ENCODE peak calls at places on chromosomes 16 and 17, in four cellular contexts. C is CD4-positive, alpha-beta T cell; V is AG09309; J is fibroblast of mammary gland. P is an unnamed sample.

GRCh38 chr16:69563605-69564580 is 1.9 kb upstream of the NFAT5 start:
- DNase-seq in C (no peak), J (peak), V (no peak), P (peak)

GRCh38 chr17:69828087-69828486 is 246.9 kb upstream of the KCNJ16 start:
- DNase-seq in J (peak), V (no peak), C (no peak), P (no peak)

GRCh38 chr16:2954228-2954627 is 9.8 kb upstream of the KREMEN2 start:
- DNase-seq in C (no peak), V (no peak), J (no peak), P (no peak)

GRCh38 chr16:22898874-22899348 is 84.9 kb downstream of the HS3ST2 start:
- DNase-seq in C (no peak), V (peak), J (peak), P (peak)

GRCh38 chr17:42387221-42387657 is 1.0 kb downstream of the STAT3 start:
- DNase-seq in V (no peak), C (no peak), J (peak), P (no peak)

GRCh38 chr17:75639327-75639726 is 6.1 kb downstream of the SMIM5 start:
- DNase-seq in V (no peak), C (no peak), J (no peak), P (no peak)

GRCh38 chr17:8656693-8657092 is 26.2 kb upstream of the MYH10 start:
- DNase-seq in J (no peak), C (no peak), V (no peak), P (no peak)

GRCh38 chr17:63911041-63911635 is at the start of gene CSHL1:
- DNase-seq in C (no peak), J (no peak), V (no peak), P (no peak)

GRCh38 chr16:11328172-11329079 is 16.8 kb upstream of the RMI2 start:
- DNase-seq in J (peak), C (peak), V (peak), P (peak)

GRCh38 chr17:7136266-7136877 is 21.8 kb upstream of the ASGR2 start:
- DNase-seq in J (peak), C (peak), V (peak), P (peak)

GRCh38 chr16:59697746-59698145 is 963.6 kb upstream of the GOT2 start:
- DNase-seq in V (no peak), J (no peak), C (no peak), P (no peak)

GRCh38 chr17:74842599-74843351 is 16.9 kb downstream of the GRIN2C start:
- DNase-seq in C (no peak), V (no peak), J (peak), P (peak)

GRCh38 chr17:65198653-65199382 is 61.6 kb downstream of the RGS9 start:
- DNase-seq in C (no peak), J (peak), V (no peak), P (peak)

GRCh38 chr16:81445926-81446317 is 1.3 kb downstream of the CMIP start:
- DNase-seq in J (no peak), C (no peak), V (no peak), P (no peak)

GRCh38 chr16:77273-77806 is 685 bp upstream of the MPG start:
- DNase-seq in J (peak), V (no peak), C (no peak), P (peak)

GRCh38 chr17:7897090-7897489 is 8.5 kb downstream of the CHD3 start:
- DNase-seq in J (no peak), C (no peak), V (no peak), P (no peak)

GRCh38 chr17:67902531-67903231 is 77.4 kb downstream of the BPTF start:
- DNase-seq in V (no peak), C (no peak), J (no peak), P (no peak)

GRCh38 chr17:21417921-21418320 is 41.8 kb downstream of the KCNJ12 start:
- DNase-seq in C (no peak), V (no peak), J (no peak), P (no peak)

GRCh38 chr17:68457539-68458259 is 403 bp upstream of the WIPI1 start:
- DNase-seq in C (peak), V (peak), J (peak), P (peak)

GRCh38 chr17:43543771-43544575 is 2.2 kb downstream of the ETV4 start:
- DNase-seq in V (no peak), C (no peak), J (no peak), P (no peak)

GRCh38 chr17:14156689-14157088 is 80.0 kb downstream of the CDRT15 start:
- DNase-seq in V (peak), C (no peak), J (peak), P (no peak)

GRCh38 chr17:45896803-45897693 is 2.7 kb downstream of the MAPT start:
- DNase-seq in C (no peak), J (no peak), V (no peak), P (no peak)

GRCh38 chr17:34579017-34579946 is at the start of gene TMEM132E:
- DNase-seq in J (no peak), C (no peak), V (no peak), P (peak)

GRCh38 chr17:78747479-78747878 is 34.6 kb downstream of the CYTH1 start:
- DNase-seq in J (no peak), C (no peak), V (no peak), P (no peak)

GRCh38 chr17:74963656-74964055 is 8.9 kb downstream of the HID1 start:
- DNase-seq in V (no peak), J (no peak), C (no peak), P (no peak)

GRCh38 chr16:89338863-89339262 is 121.4 kb downstream of the ZNF778 start:
- DNase-seq in J (no peak), V (no peak), C (no peak), P (no peak)

GRCh38 chr16:89658221-89658879 is 714 bp downstream of the SPATA33 start:
- DNase-seq in V (no peak), C (no peak), J (no peak), P (no peak)

GRCh38 chr16:29901607-29901945 is 1.3 kb downstream of the ASPHD1 start:
- DNase-seq in V (no peak), J (no peak), C (no peak), P (no peak)

GRCh38 chr16:81551821-81552304 is 107.3 kb downstream of the CMIP start:
- DNase-seq in J (no peak), V (no peak), C (no peak), P (no peak)

GRCh38 chr17:14069251-14069981 is at the start of gene COX10:
- DNase-seq in C (peak), V (no peak), J (peak), P (peak)

GRCh38 chr17:81032641-81033422 is 2.1 kb upstream of the BAIAP2 start:
- DNase-seq in V (no peak), J (no peak), C (no peak), P (no peak)

GRCh38 chr17:52170963-52171572 is 12.6 kb upstream of the CA10 start:
- DNase-seq in V (no peak), C (no peak), J (peak), P (no peak)

GRCh38 chr17:82034371-82035011 is 3.0 kb downstream of the DCXR start:
- DNase-seq in C (no peak), V (no peak), J (no peak), P (no peak)

GRCh38 chr17:17714879-17715278 is 33.6 kb downstream of the RAI1 start:
- DNase-seq in J (no peak), C (no peak), V (no peak), P (no peak)

GRCh38 chr17:82228842-82229685 is at the start of gene SLC16A3:
- DNase-seq in V (no peak), C (peak), J (peak), P (peak)

GRCh38 chr16:78069913-78070312 is 29.5 kb upstream of the WWOX start:
- DNase-seq in V (no peak), J (no peak), C (no peak), P (no peak)

GRCh38 chr16:78075800-78076199 is 23.7 kb upstream of the WWOX start:
- DNase-seq in J (no peak), V (no peak), C (no peak), P (no peak)

GRCh38 chr16:78072275-78072674 is 27.2 kb upstream of the WWOX start:
- DNase-seq in C (no peak), V (no peak), J (no peak), P (no peak)
- TF ChIP-seq CTCF in C (no peak), V (no peak), J (no peak), P (no peak)

DNA sequence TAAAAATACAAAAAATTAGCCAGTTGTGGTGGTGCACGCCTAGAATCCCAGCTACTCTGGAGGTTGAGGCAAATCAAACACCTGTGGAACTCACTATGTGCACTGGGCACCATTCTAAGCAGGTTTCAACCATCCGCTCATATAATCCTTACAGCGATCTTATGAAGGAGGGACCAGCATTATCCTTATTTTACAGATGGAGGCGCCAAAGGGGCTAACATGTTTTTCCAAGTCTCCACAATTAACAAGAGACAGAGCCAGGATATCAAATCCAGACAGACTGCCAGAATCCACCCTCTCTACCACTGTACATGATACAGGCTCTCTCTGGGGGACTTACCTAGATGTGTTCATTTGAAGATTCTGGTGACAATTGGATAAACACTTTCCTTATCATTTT is 479.0 kb downstream of the XYLT1 start:
- DNase-seq in J (no peak), C (no peak), V (no peak), P (no peak)
- TF ChIP-seq CTCF in J (no peak), C (no peak), V (no peak), P (no peak)

GRCh38 chr17:66276328-66276937 is 26.0 kb upstream of the PRKCA start:
- DNase-seq in J (peak), C (no peak), V (no peak), P (no peak)

GRCh38 chr17:66283971-66284370 is 18.4 kb upstream of the PRKCA start:
- DNase-seq in C (no peak), J (no peak), V (no peak), P (no peak)

GRCh38 chr17:66285149-66285548 is 17.3 kb upstream of the PRKCA start:
- DNase-seq in V (no peak), C (no peak), J (no peak), P (no peak)

GRCh38 chr17:66283296-66283934 is 19.0 kb upstream of the PRKCA start:
- DNase-seq in C (no peak), V (no peak), J (no peak), P (no peak)

DNA sequence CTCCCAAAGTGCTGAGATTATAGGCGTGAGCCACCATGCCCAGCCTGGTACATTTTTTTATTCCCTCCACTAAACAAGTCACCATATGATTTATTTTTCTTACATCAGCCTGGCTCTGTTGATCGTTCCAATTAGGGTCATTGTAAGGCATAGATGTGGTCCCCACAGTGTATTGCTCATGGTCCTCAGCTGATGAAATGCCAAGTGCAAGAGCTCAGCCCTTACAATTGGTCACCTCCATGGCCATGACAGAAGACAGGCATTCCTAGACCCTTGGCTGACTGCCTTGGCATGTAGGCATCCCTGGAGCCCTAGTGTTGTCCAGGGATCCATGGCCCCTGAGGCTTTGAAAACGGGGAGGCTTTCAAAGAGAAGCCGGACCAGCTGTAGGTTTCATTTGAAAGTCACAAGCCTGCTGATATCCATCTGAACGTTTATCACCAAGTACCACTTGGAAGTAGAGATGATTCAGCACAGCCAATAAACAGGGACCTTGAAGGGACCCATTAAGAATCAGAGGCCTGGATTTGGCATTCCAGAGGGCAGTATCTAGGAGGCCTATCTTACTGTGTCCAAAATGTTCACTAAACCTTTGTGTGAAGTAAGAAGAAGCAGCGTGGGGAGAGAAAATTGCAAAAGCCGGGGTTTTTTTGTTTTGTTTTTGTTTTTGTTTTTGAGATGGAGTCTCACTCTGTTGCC is 20.6 kb upstream of the PRKCA start:
- DNase-seq in V (no peak), J (no peak), C (no peak), P (no peak)
- TF ChIP-seq CTCF in V (no peak), J (no peak), C (no peak), P (no peak)

GRCh38 chr17:12257176-12257575 is 236.5 kb downstream of the MAP2K4 start:
- DNase-seq in C (no peak), J (no peak), V (no peak), P (no peak)

GRCh38 chr17:12254460-12254859 is 233.8 kb downstream of the MAP2K4 start:
- DNase-seq in V (no peak), C (no peak), J (no peak), P (no peak)

GRCh38 chr17:12252442-12252841 is 231.8 kb downstream of the MAP2K4 start:
- DNase-seq in J (no peak), C (no peak), V (no peak), P (no peak)

GRCh38 chr17:12261354-12261753 is 240.7 kb downstream of the MAP2K4 start:
- DNase-seq in C (no peak), V (no peak), J (no peak), P (no peak)

DNA sequence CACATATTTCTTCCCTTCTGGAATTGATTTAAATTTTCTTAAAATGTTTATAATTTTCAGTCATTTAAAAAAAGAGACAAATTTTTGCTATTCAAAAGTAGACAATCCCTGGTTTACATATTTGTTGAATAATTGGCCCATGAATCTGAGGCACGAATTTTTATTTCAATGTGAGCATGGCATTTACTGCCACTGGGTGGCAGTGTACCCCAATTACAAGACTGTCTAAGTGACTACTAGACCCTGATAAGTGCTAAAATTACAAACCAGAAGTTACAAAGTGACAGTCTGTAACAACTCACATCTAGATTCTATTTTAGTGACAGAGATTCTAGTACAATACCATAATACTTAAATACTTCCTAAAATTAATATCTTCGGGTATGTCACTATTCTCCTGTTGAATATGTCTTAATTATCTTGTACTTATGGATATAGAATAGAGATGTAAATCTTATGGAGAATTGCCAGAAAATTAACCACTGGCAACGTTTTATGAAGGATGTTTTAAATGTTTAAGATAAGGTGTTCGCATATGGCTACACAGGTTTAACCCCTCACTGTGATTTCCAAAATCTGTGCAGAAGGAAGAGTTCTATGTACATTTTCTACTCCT is 235.8 kb downstream of the MAP2K4 start:
- DNase-seq in V (peak), J (peak), C (no peak), P (peak)
- TF ChIP-seq CTCF in V (peak), J (peak), C (no peak), P (peak)

DNA sequence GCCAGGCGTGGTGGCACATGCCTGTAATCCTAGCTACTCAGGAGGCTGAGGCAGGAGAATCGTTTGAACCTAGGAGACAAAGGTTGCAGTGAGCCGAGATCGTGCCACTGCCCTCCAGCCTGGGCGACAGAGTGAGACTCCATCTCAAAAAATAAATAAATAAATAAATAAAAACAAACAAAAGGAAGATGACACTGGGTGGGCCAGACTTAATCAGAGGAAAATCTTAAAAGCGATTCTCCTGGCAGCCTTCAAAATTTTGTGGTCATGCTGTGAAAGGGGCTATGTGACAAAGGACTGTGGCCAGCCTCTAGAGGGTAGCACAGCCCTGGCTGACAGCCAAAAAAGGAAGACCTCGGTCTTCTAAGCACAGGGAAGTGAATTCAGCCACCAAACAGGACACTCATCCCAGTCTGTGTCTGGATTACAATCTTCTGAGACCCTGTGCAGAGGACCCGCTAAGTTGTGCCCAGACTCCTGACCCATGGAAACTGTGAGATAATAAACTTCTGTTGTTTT is 391.1 kb downstream of the CNTNAP4 start:
- DNase-seq in J (no peak), C (no peak), V (no peak), P (no peak)
- TF ChIP-seq CTCF in J (no peak), C (no peak), V (no peak), P (no peak)

DNA sequence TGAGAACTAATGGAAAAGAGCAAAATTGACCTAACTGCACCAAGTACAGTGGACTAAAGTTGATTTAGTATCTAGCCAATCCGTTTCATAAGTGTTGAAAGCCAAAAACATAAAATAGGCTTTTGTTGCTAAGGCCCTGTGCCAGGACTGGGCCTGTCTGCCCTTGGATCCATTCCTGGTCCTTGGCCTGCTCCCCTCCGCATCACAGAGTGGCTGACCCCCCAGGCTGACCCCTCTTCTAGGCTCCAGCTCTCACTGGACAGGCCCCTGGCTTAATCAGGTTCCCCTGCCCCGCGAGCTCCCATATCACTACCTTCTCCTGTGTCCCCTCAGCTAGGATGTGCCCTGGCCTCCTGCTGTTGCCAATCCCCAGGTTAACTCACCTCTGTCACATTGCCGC is 313.6 kb upstream of the MYOCD start:
- DNase-seq in J (no peak), C (no peak), V (no peak), P (no peak)
- TF ChIP-seq CTCF in J (no peak), C (no peak), V (no peak), P (no peak)

GRCh38 chr17:3730881-3731429 is 7.3 kb downstream of the HASPIN start:
- DNase-seq in V (no peak), C (no peak), J (no peak), P (no peak)

GRCh38 chr17:3727041-3727440 is 3.3 kb downstream of the HASPIN start:
- DNase-seq in J (no peak), V (no peak), C (no peak), P (peak)

GRCh38 chr17:3729881-3730280 is 6.2 kb downstream of the HASPIN start:
- DNase-seq in V (no peak), J (no peak), C (no peak), P (no peak)

GRCh38 chr17:3735515-3735914 is 11.8 kb downstream of the HASPIN start:
- DNase-seq in V (no peak), C (no peak), J (no peak), P (no peak)

DNA sequence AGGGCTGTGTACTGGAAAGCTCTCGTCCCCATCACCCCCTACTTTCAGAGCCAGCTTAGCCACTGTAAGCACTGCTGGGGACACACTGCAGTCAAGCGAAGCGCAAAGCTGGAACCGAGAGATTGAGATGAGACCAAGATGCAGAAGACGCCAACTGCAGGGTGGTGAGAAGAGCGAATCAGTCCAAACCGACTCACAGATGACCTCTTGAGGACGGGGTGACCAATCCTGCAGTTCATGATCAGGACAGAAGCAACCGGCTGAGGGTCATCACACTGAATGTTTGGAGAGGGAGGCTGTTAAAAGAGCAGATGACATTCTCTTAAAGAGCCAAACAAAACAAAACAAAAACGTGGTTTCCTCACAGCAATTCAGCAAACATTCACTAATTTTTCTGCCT is 8.5 kb downstream of the HASPIN start:
- DNase-seq in V (no peak), J (peak), C (no peak), P (peak)
- TF ChIP-seq CTCF in V (no peak), J (no peak), C (no peak), P (peak)

GRCh38 chr17:49511810-49512209 is 16.7 kb downstream of the NGFR start:
- DNase-seq in V (no peak), J (no peak), C (no peak), P (no peak)
- TF ChIP-seq CTCF in V (no peak), J (no peak), C (no peak), P (no peak)

P was measured in GM13977.